ENCODE peak calls at places on chromosomes 2 and 18, in ten cellular contexts. One of them, this sample, is unnamed.

GRCh38 chr2:169961911-169962310 is 134.7 kb downstream of the UBR3 start:
- DNase-seq in stomach: no peak
- DNase-seq in astrocyte of the cerebellum: no peak
- DNase-seq in astrocyte of the spinal cord: peak; percentile 55
- DNase-seq in psoas muscle: peak; percentile 35
- DNase-seq in HL-60: peak; percentile 54
- DNase-seq in omental fat pad: no peak
- DNase-seq in CD8-positive, alpha-beta T cell: no peak
- DNase-seq in left lung: peak; percentile 57
- DNase-seq in fibroblast of villous mesenchyme: peak; percentile 68
- DNase-seq in this sample: no peak

GRCh38 chr2:179842498-179843153 is 18.8 kb downstream of the ZNF385B start:
- DNase-seq in stomach: no peak
- DNase-seq in astrocyte of the cerebellum: peak; percentile 19
- DNase-seq in astrocyte of the spinal cord: peak; percentile 27
- DNase-seq in psoas muscle: peak; percentile 11
- DNase-seq in HL-60: no peak
- DNase-seq in omental fat pad: no peak
- DNase-seq in CD8-positive, alpha-beta T cell: no peak
- DNase-seq in left lung: no peak
- DNase-seq in fibroblast of villous mesenchyme: peak; percentile 22
- DNase-seq in this sample: no peak

GRCh38 chr2:112646102-112646719 is 472 bp downstream of the SLC20A1 start:
- DNase-seq in stomach: no peak
- DNase-seq in astrocyte of the cerebellum: no peak
- DNase-seq in astrocyte of the spinal cord: no peak
- DNase-seq in psoas muscle: peak; percentile 66
- DNase-seq in HL-60: no peak
- DNase-seq in omental fat pad: no peak
- DNase-seq in CD8-positive, alpha-beta T cell: peak; percentile 33
- DNase-seq in left lung: no peak
- DNase-seq in fibroblast of villous mesenchyme: no peak
- DNase-seq in this sample: peak; percentile 61

GRCh38 chr2:6644261-6644660 is 221.4 kb downstream of the CMPK2 start:
- DNase-seq in stomach: no peak
- DNase-seq in astrocyte of the cerebellum: no peak
- DNase-seq in astrocyte of the spinal cord: no peak
- DNase-seq in psoas muscle: no peak
- DNase-seq in HL-60: no peak
- DNase-seq in omental fat pad: no peak
- DNase-seq in CD8-positive, alpha-beta T cell: no peak
- DNase-seq in left lung: no peak
- DNase-seq in fibroblast of villous mesenchyme: peak; percentile 56
- DNase-seq in this sample: no peak

GRCh38 chr18:5456577-5457466 is 87.0 kb downstream of the EPB41L3 start:
- DNase-seq in stomach: no peak
- DNase-seq in astrocyte of the cerebellum: no peak
- DNase-seq in astrocyte of the spinal cord: peak; percentile 73
- DNase-seq in psoas muscle: no peak
- DNase-seq in HL-60: no peak
- DNase-seq in omental fat pad: no peak
- DNase-seq in CD8-positive, alpha-beta T cell: no peak
- DNase-seq in left lung: no peak
- DNase-seq in fibroblast of villous mesenchyme: no peak
- DNase-seq in this sample: no peak

GRCh38 chr2:164457271-164457670 is 164.0 kb downstream of the GRB14 start:
- DNase-seq in stomach: no peak
- DNase-seq in astrocyte of the cerebellum: no peak
- DNase-seq in astrocyte of the spinal cord: no peak
- DNase-seq in psoas muscle: no peak
- DNase-seq in HL-60: no peak
- DNase-seq in omental fat pad: no peak
- DNase-seq in CD8-positive, alpha-beta T cell: no peak
- DNase-seq in left lung: no peak
- DNase-seq in fibroblast of villous mesenchyme: no peak
- DNase-seq in this sample: no peak

GRCh38 chr2:209416913-209417312 is 6.9 kb upstream of the MAP2 start:
- DNase-seq in stomach: no peak
- DNase-seq in astrocyte of the cerebellum: no peak
- DNase-seq in astrocyte of the spinal cord: no peak
- DNase-seq in psoas muscle: no peak
- DNase-seq in HL-60: no peak
- DNase-seq in omental fat pad: no peak
- DNase-seq in CD8-positive, alpha-beta T cell: no peak
- DNase-seq in left lung: no peak
- DNase-seq in fibroblast of villous mesenchyme: no peak
- DNase-seq in this sample: no peak

GRCh38 chr18:79739440-79739778 is 58.3 kb upstream of the KCNG2 start:
- DNase-seq in stomach: no peak
- DNase-seq in astrocyte of the cerebellum: no peak
- DNase-seq in astrocyte of the spinal cord: no peak
- DNase-seq in psoas muscle: no peak
- DNase-seq in HL-60: no peak
- DNase-seq in omental fat pad: no peak
- DNase-seq in CD8-positive, alpha-beta T cell: no peak
- DNase-seq in left lung: peak; percentile 22
- DNase-seq in fibroblast of villous mesenchyme: no peak
- DNase-seq in this sample: no peak

GRCh38 chr2:71791051-71791450 is 337.7 kb downstream of the DYSF start:
- DNase-seq in stomach: no peak
- DNase-seq in astrocyte of the cerebellum: no peak
- DNase-seq in astrocyte of the spinal cord: no peak
- DNase-seq in psoas muscle: no peak
- DNase-seq in HL-60: no peak
- DNase-seq in omental fat pad: no peak
- DNase-seq in CD8-positive, alpha-beta T cell: no peak
- DNase-seq in left lung: no peak
- DNase-seq in fibroblast of villous mesenchyme: no peak
- DNase-seq in this sample: no peak

GRCh38 chr2:71788186-71788525 is 334.8 kb downstream of the DYSF start:
- DNase-seq in stomach: no peak
- DNase-seq in astrocyte of the cerebellum: no peak
- DNase-seq in astrocyte of the spinal cord: no peak
- DNase-seq in psoas muscle: no peak
- DNase-seq in HL-60: no peak
- DNase-seq in omental fat pad: no peak
- DNase-seq in CD8-positive, alpha-beta T cell: no peak
- DNase-seq in left lung: no peak
- DNase-seq in fibroblast of villous mesenchyme: no peak
- DNase-seq in this sample: no peak

GRCh38 chr2:71788601-71789240 is 335.4 kb downstream of the DYSF start:
- DNase-seq in stomach: no peak
- DNase-seq in astrocyte of the cerebellum: no peak
- DNase-seq in astrocyte of the spinal cord: no peak
- DNase-seq in psoas muscle: no peak
- DNase-seq in HL-60: no peak
- DNase-seq in omental fat pad: no peak
- DNase-seq in CD8-positive, alpha-beta T cell: no peak
- DNase-seq in left lung: no peak
- DNase-seq in fibroblast of villous mesenchyme: no peak
- DNase-seq in this sample: no peak

GRCh38 chr2:71790261-71791038 is 337.1 kb downstream of the DYSF start:
- DNase-seq in stomach: peak; percentile 10
- DNase-seq in astrocyte of the cerebellum: no peak
- DNase-seq in astrocyte of the spinal cord: no peak
- DNase-seq in psoas muscle: no peak
- DNase-seq in HL-60: no peak
- DNase-seq in omental fat pad: no peak
- DNase-seq in CD8-positive, alpha-beta T cell: no peak
- DNase-seq in left lung: no peak
- DNase-seq in fibroblast of villous mesenchyme: no peak
- DNase-seq in this sample: no peak

GRCh38 chr2:71789556-71790219 is 336.3 kb downstream of the DYSF start:
- DNase-seq in stomach: peak; percentile 0
- DNase-seq in astrocyte of the cerebellum: no peak
- DNase-seq in astrocyte of the spinal cord: no peak
- DNase-seq in psoas muscle: no peak
- DNase-seq in HL-60: no peak
- DNase-seq in omental fat pad: no peak
- DNase-seq in CD8-positive, alpha-beta T cell: no peak
- DNase-seq in left lung: no peak
- DNase-seq in fibroblast of villous mesenchyme: no peak
- DNase-seq in this sample: no peak
- TF ChIP-seq CTCF in stomach: no peak
- TF ChIP-seq CTCF in astrocyte of the cerebellum: no peak
- TF ChIP-seq CTCF in astrocyte of the spinal cord: no peak
- TF ChIP-seq CTCF in psoas muscle: no peak
- TF ChIP-seq CTCF in HL-60: no peak
- TF ChIP-seq CTCF in omental fat pad: no peak
- TF ChIP-seq CTCF in CD8-positive, alpha-beta T cell: no peak
- TF ChIP-seq CTCF in left lung: no peak
- TF ChIP-seq CTCF in fibroblast of villous mesenchyme: no peak
- TF ChIP-seq CTCF in this sample: no peak

GRCh38 chr2:129812071-129812470 is 167.4 kb upstream of the RAB6C start:
- DNase-seq in stomach: peak; percentile 47
- DNase-seq in astrocyte of the cerebellum: no peak
- DNase-seq in astrocyte of the spinal cord: no peak
- DNase-seq in psoas muscle: peak; percentile 32
- DNase-seq in HL-60: peak; percentile 57
- DNase-seq in omental fat pad: no peak
- DNase-seq in CD8-positive, alpha-beta T cell: no peak
- DNase-seq in left lung: peak; percentile 83
- DNase-seq in fibroblast of villous mesenchyme: no peak
- DNase-seq in this sample: no peak

GRCh38 chr2:129817175-129817574 is 162.3 kb upstream of the RAB6C start:
- DNase-seq in stomach: no peak
- DNase-seq in astrocyte of the cerebellum: no peak
- DNase-seq in astrocyte of the spinal cord: no peak
- DNase-seq in psoas muscle: no peak
- DNase-seq in HL-60: no peak
- DNase-seq in omental fat pad: no peak
- DNase-seq in CD8-positive, alpha-beta T cell: no peak
- DNase-seq in left lung: no peak
- DNase-seq in fibroblast of villous mesenchyme: no peak
- DNase-seq in this sample: no peak

GRCh38 chr2:129810521-129810920 is 168.9 kb upstream of the RAB6C start:
- DNase-seq in stomach: no peak
- DNase-seq in astrocyte of the cerebellum: no peak
- DNase-seq in astrocyte of the spinal cord: no peak
- DNase-seq in psoas muscle: no peak
- DNase-seq in HL-60: no peak
- DNase-seq in omental fat pad: no peak
- DNase-seq in CD8-positive, alpha-beta T cell: no peak
- DNase-seq in left lung: no peak
- DNase-seq in fibroblast of villous mesenchyme: no peak
- DNase-seq in this sample: no peak

GRCh38 chr2:129812654-129813053 is 166.8 kb upstream of the RAB6C start:
- DNase-seq in stomach: no peak
- DNase-seq in astrocyte of the cerebellum: no peak
- DNase-seq in astrocyte of the spinal cord: no peak
- DNase-seq in psoas muscle: no peak
- DNase-seq in HL-60: no peak
- DNase-seq in omental fat pad: no peak
- DNase-seq in CD8-positive, alpha-beta T cell: no peak
- DNase-seq in left lung: no peak
- DNase-seq in fibroblast of villous mesenchyme: no peak
- DNase-seq in this sample: no peak

DNA sequence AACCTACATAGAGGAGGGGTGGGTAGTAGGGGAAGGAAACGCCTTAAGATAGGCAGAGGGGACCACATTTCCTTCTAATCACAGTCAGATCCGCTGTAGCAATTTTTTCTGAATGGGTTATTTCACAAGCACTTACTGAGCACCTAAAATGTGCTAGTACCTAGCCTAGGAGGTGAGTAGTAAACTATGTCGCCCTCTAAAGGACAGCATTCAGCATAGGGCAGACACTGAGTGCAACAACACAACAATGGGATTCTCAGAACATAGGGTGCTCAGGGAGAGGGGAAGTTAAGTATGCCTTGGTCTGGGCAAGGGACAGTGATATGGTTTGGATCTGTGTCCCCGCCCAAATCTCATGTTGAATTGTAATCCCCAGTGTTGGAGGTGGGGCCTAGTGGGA is 166.1 kb upstream of the RAB6C start:
- DNase-seq in stomach: no peak
- DNase-seq in astrocyte of the cerebellum: no peak
- DNase-seq in astrocyte of the spinal cord: no peak
- DNase-seq in psoas muscle: no peak
- DNase-seq in HL-60: no peak
- DNase-seq in omental fat pad: no peak
- DNase-seq in CD8-positive, alpha-beta T cell: no peak
- DNase-seq in left lung: no peak
- DNase-seq in fibroblast of villous mesenchyme: no peak
- DNase-seq in this sample: no peak
- TF ChIP-seq CTCF in stomach: no peak
- TF ChIP-seq CTCF in astrocyte of the cerebellum: no peak
- TF ChIP-seq CTCF in astrocyte of the spinal cord: no peak
- TF ChIP-seq CTCF in psoas muscle: no peak
- TF ChIP-seq CTCF in HL-60: no peak
- TF ChIP-seq CTCF in omental fat pad: no peak
- TF ChIP-seq CTCF in CD8-positive, alpha-beta T cell: no peak
- TF ChIP-seq CTCF in left lung: no peak
- TF ChIP-seq CTCF in fibroblast of villous mesenchyme: no peak
- TF ChIP-seq CTCF in this sample: no peak

DNA sequence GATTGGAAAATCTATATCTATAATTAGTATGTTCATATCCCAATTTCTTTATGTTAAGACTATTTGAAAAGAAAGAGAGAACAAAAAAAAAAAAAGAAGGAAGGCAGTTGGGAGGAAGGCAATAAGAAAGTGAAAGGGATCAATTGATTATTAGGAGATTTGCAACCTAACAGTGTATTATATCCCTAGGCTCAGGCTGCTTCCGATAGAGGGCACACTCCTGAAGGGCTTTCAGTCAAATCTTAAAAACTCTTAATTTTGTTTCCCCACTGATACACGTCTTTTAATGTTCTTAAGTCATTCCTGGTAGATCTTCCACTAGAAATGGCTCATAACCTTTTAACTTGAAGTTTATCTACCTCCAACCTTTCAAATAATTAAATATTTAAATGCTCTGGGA is 763.9 kb downstream of the BCL11A start:
- DNase-seq in stomach: no peak
- DNase-seq in astrocyte of the cerebellum: no peak
- DNase-seq in astrocyte of the spinal cord: no peak
- DNase-seq in psoas muscle: no peak
- DNase-seq in HL-60: no peak
- DNase-seq in omental fat pad: no peak
- DNase-seq in CD8-positive, alpha-beta T cell: no peak
- DNase-seq in left lung: no peak
- DNase-seq in fibroblast of villous mesenchyme: no peak
- DNase-seq in this sample: no peak
- TF ChIP-seq CTCF in stomach: no peak
- TF ChIP-seq CTCF in astrocyte of the cerebellum: no peak
- TF ChIP-seq CTCF in astrocyte of the spinal cord: no peak
- TF ChIP-seq CTCF in psoas muscle: no peak
- TF ChIP-seq CTCF in HL-60: no peak
- TF ChIP-seq CTCF in omental fat pad: no peak
- TF ChIP-seq CTCF in CD8-positive, alpha-beta T cell: no peak
- TF ChIP-seq CTCF in left lung: no peak
- TF ChIP-seq CTCF in fibroblast of villous mesenchyme: no peak
- TF ChIP-seq CTCF in this sample: no peak

DNA sequence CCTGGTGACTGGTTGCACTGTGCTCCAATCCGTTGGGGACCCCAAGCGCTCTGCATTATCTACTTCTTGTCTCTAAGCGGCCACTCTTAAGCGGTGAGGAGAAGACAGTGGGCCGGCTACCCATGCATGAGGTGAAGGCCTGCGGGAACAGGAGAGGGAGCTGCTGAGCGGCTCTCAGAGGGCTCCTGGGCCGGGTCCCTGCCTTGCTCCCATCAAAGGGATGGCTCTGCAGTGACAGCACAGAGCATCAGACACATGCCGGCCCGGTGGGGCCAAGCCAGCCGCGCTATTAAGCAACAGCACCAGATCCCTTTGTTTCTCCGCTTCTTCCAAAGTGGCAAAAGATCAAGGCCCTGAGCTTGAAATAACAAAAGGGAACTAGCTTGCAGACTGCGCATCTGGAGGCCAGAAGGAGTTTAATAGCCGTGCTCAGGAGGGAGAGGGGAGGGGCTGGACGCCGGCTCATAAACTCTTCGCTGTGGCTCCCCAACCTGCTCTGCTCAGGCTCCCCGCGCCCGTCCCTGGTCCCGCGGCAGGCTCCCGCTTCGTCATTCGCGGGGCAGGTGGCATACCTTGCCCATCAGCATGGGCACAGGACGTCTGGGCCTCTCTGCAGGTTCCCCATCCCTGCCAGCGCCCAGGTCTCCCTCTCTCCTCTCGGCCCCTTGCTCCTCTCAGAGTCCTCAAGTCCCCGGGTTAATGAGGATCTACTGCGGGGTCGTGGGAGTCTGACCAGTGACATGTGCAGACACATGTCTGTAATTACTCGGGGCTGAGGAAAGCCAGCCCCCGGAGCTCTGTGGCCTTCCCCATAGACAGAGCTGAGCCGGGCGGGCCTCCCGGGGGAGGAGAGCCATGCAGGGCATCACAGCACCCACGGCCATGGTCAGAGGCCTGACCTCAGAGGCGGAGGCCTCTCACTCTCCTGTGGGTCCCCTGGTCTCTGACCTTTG is 96.7 kb downstream of the ASB1 start:
- DNase-seq in stomach: no peak
- DNase-seq in astrocyte of the cerebellum: no peak
- DNase-seq in astrocyte of the spinal cord: peak; percentile 39
- DNase-seq in psoas muscle: peak; percentile 63
- DNase-seq in HL-60: peak; percentile 15
- DNase-seq in omental fat pad: no peak
- DNase-seq in CD8-positive, alpha-beta T cell: no peak
- DNase-seq in left lung: no peak
- DNase-seq in fibroblast of villous mesenchyme: peak; percentile 92
- DNase-seq in this sample: no peak
- TF ChIP-seq CTCF in stomach: no peak
- TF ChIP-seq CTCF in astrocyte of the cerebellum: peak; percentile 29
- TF ChIP-seq CTCF in astrocyte of the spinal cord: peak; percentile 44
- TF ChIP-seq CTCF in psoas muscle: no peak
- TF ChIP-seq CTCF in HL-60: peak; percentile 9
- TF ChIP-seq CTCF in omental fat pad: no peak
- TF ChIP-seq CTCF in CD8-positive, alpha-beta T cell: no peak
- TF ChIP-seq CTCF in left lung: no peak
- TF ChIP-seq CTCF in fibroblast of villous mesenchyme: peak; percentile 47
- TF ChIP-seq CTCF in this sample: no peak